ENCODE peak calls at places on chromosomes 12 and 14, in seven cellular contexts. T is astrocyte, K is psoas muscle, G is sigmoid colon, N is endodermal cell, H is heart right ventricle, Z is BJ. B is an unnamed sample. For H3K27me3, the result is how much of the 10 kb centered on the place peaks cover.

GRCh38 chr12:49783917-49784676 is 42.7 kb downstream of the TMBIM6 start:
- DNase-seq in N (no peak), K (no peak), H (no peak), G (no peak), T (peak), Z (peak), B (no peak)

GRCh38 chr12:127165567-127166392 is 1101.2 kb upstream of the TMEM132C start:
- DNase-seq in T (peak), N (peak), K (peak), H (peak), Z (no peak), G (peak), B (peak)

GRCh38 chr14:94041551-94042346 is 15.6 kb downstream of the OTUB2 start:
- DNase-seq in Z (peak), K (no peak), H (peak), N (no peak), T (peak), G (no peak), B (peak)

GRCh38 chr14:88168498-88169165 is 154.4 kb downstream of the KCNK10 start:
- DNase-seq in N (peak), H (no peak), K (no peak), Z (no peak), T (no peak), G (no peak), B (no peak)

GRCh38 chr14:74048291-74048690 is 29.1 kb downstream of the BBOF1 start:
- DNase-seq in T (peak), H (no peak), K (no peak), G (no peak), N (peak), Z (no peak), B (no peak)

GRCh38 chr12:49917788-49918173 is 14.1 kb upstream of the FAIM2 start:
- DNase-seq in K (no peak), N (peak), Z (no peak), T (no peak), G (no peak), H (no peak), B (peak)

GRCh38 chr12:92063641-92064040 is 82.0 kb downstream of the BTG1 start:
- DNase-seq in K (no peak), N (no peak), Z (no peak), T (peak), G (no peak), H (no peak), B (no peak)

GRCh38 chr12:64912501-64912900 is 88.1 kb downstream of the TBC1D30 start:
- DNase-seq in G (no peak), N (no peak), T (peak), H (no peak), Z (no peak), K (peak), B (no peak)

GRCh38 chr14:74619672-74620131 is 7.7 kb upstream of the LTBP2 start:
- DNase-seq in K (peak), T (peak), Z (peak), N (no peak), H (peak), G (peak), B (peak)

GRCh38 chr12:93502802-93503623 is 35.7 kb downstream of the MRPL42 start:
- DNase-seq in T (peak), K (no peak), N (peak), G (no peak), H (no peak), Z (no peak), B (no peak)

GRCh38 chr14:53148612-53149202 is 4.4 kb downstream of the DDHD1 start:
- DNase-seq in G (no peak), K (no peak), N (no peak), H (no peak), T (no peak), Z (no peak), B (no peak)

GRCh38 chr12:95107362-95107761 is 33.9 kb upstream of the NR2C1 start:
- DNase-seq in G (no peak), K (no peak), T (no peak), Z (no peak), H (no peak), N (no peak), B (no peak)

GRCh38 chr12:52819021-52819420 is 5.1 kb upstream of the KRT4 start:
- DNase-seq in K (no peak), N (no peak), G (no peak), T (no peak), Z (no peak), H (no peak), B (no peak)
- H3K27me3 ChIP-seq in K (under half), N (under half), G (under half), T (under half), Z (under half), H (under half), B (under half)

GRCh38 chr12:57240069-57240921 is 10.7 kb downstream of the STAC3 start:
- DNase-seq in T (no peak), K (peak), Z (no peak), H (no peak), G (peak), N (peak), B (peak)
- TF ChIP-seq CTCF in T (no peak), K (no peak), Z (peak), H (no peak), G (no peak), N (no peak), B (no peak)

DNA sequence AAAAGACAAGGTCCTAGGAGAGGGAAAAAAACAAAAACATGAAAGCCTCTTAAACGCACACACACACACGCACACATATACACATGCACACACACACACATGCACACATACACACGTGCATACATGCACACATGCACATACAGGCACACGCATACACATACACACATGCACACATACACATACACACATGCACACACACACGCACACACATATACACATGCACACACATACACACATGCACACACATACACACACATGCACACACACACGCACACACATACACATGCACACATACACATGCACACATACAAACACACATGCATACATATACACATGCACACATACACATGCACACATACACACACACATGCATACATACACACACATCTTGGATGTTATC is 78.1 kb upstream of the PPP2R5C start:
- DNase-seq in N (no peak), K (no peak), T (no peak), G (no peak), Z (no peak), H (no peak), B (no peak)
- H3K27me3 ChIP-seq in N (under half), K (under half), T (under half), G (under half), Z (under half), H (under half), B (under half)

GRCh38 chr12:42589465-42590323 is at the start of gene PRICKLE1:
- DNase-seq in G (peak), Z (no peak), N (peak), T (peak), K (peak), H (peak), B (peak)

GRCh38 chr12:42588308-42588836 is 1.2 kb downstream of the PRICKLE1 start:
- DNase-seq in K (no peak), Z (no peak), N (no peak), T (no peak), H (no peak), G (no peak), B (no peak)

GRCh38 chr12:42587564-42588307 is 1.8 kb downstream of the PRICKLE1 start:
- DNase-seq in T (no peak), K (no peak), N (peak), G (no peak), Z (no peak), H (no peak), B (no peak)

GRCh38 chr12:42588981-42589464 is 523 bp downstream of the PRICKLE1 start:
- DNase-seq in H (peak), T (no peak), Z (no peak), G (peak), N (peak), K (peak), B (peak)

DNA sequence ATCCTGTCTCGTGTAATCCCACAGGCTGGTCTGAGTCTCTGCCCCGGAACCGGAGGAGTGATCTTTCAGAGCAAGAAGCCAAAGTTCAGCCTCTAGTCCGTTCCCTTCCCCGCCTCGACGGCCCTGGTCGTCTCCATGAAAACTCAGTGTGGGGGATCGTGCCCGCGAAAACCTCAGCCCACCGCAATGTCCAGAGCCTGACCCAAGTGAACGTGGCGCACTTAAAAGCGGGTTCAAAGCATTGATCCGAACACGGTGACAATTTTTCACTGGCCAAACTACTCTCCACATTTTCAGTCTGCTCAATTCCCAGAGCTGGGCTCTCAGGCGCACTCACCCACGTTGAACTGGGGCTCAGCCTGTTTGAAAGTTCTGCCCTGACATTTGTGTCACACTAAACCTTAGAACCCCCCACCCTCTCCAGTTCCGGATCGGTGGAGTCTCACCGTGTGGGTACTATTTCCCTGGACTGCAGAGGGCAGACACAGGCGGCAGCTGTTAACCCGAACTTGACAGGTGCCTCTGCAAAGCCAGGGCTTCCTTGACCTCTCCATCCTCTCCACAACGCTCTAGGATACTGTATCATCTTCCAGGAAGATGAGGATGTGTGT is 883 bp upstream of the PRICKLE1 start:
- DNase-seq in H (peak), G (peak), N (peak), Z (no peak), K (peak), T (no peak), B (no peak)
- TF ChIP-seq CTCF in H (peak), G (no peak), N (peak), Z (peak), K (no peak), T (no peak), B (no peak)

DNA sequence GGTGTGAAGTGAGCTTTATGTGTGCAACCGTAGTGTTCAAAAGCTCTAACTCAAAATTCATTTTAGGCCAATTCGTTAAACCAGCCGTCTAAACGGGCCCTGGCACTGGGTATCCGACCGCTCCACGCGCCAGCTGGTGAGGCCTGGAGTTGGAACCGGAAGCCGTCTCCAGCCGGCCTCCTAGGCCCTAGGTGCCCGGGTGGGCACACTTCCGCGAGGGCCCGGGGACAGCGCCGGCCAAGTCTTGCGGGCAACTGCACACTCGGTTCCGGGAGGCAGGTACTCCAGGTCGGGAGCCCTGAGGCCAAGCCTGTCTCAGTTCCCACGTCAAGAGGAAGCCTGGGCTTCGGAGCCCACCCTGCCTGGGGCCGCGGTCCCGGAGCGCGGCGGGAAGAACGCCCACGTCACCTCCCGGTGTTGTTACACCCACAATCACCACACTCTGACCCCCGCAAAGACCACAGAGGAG is 16.2 kb downstream of the OTX2 start:
- DNase-seq in H (no peak), T (no peak), G (no peak), N (peak), Z (no peak), K (no peak), B (no peak)
- H3K27me3 ChIP-seq in H (half or more), T (under half), G (under half), N (under half), Z (under half), K (under half), B (half or more)

GRCh38 chr12:77995436-77996167 is 164.9 kb downstream of the NAV3 start:
- DNase-seq in N (no peak), Z (peak), H (no peak), K (no peak), G (no peak), T (peak), B (no peak)

GRCh38 chr12:77998236-77998786 is 167.6 kb downstream of the NAV3 start:
- DNase-seq in N (no peak), K (no peak), Z (no peak), T (no peak), H (no peak), G (no peak), B (no peak)

GRCh38 chr12:77993658-77994057 is 163.0 kb downstream of the NAV3 start:
- DNase-seq in Z (no peak), K (no peak), H (no peak), G (no peak), T (no peak), N (no peak), B (no peak)

GRCh38 chr12:77999074-77999715 is 168.5 kb downstream of the NAV3 start:
- DNase-seq in K (no peak), H (no peak), N (no peak), Z (no peak), G (no peak), T (no peak), B (no peak)

DNA sequence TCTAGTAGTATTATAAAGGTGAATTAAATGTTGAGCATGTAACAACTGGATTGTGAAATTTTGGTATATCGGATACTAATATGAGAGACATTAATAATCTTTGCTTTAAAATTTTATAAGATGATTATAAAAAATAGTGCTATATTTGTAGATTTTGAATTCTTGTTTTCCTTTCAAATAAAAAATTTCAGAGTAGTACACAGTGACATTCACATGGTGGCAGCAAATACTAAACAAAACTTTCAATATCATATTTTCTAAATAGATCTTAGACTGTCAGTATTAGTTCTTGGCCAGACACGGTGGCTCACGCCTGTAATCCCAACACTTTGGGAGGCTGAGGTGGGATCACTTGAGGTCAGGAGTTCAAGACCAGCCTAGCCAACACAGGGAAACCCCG is 166.0 kb downstream of the NAV3 start:
- DNase-seq in K (no peak), G (no peak), N (no peak), H (no peak), T (no peak), Z (no peak), B (no peak)
- TF ChIP-seq CTCF in K (no peak), G (no peak), N (no peak), H (no peak), T (no peak), Z (no peak), B (no peak)

GRCh38 chr12:109308534-109309440 is at the start of gene FOXN4:
- DNase-seq in N (peak), Z (no peak), T (no peak), H (no peak), G (no peak), K (no peak), B (no peak)
- H3K27me3 ChIP-seq in N (under half), Z (under half), T (half or more), H (half or more), G (under half), K (under half), B (half or more)

GRCh38 chr12:83256581-83256980 is 569.9 kb downstream of the TMTC2 start:
- DNase-seq in H (no peak), G (no peak), N (no peak), Z (no peak), T (no peak), K (no peak), B (no peak)

GRCh38 chr12:83265798-83266197 is 579.1 kb downstream of the TMTC2 start:
- DNase-seq in N (no peak), K (no peak), H (no peak), G (no peak), T (no peak), Z (no peak), B (no peak)

DNA sequence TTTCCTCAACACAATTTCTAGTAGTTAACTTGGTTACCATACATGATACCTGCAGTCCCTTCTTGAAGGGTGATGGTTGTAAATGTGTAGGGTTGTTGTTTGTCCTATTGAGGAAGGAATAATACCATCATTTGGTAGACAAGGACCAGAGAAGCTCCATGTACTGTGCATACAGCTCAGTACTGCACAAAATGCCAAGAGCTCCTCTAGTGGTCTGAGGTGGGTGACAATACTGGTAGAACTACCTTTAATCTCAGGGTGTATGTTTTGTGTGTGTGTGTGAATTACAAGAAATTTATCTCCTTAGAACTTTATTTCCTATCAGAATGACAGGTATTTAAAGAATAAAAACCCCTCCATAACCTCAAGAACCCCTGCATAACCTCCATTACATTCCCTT is 575.3 kb downstream of the TMTC2 start:
- DNase-seq in H (no peak), G (no peak), N (no peak), K (no peak), Z (no peak), T (no peak), B (no peak)
- TF ChIP-seq CTCF in H (no peak), G (no peak), N (peak), K (no peak), Z (no peak), T (no peak), B (no peak)